ENCODE peak calls at places on chromosome 4, in nine cellular contexts. C is K562; O is IMR-90; I is hepatocyte; K is HepG2; S is A673; L is stomach; J is fibroblast of lung; T is CD8-positive, alpha-beta T cell. Q is an unnamed sample.

GRCh38 chr4:29565256-29565655 is 1154.9 kb upstream of the PCDH7 start:
- DNase-seq in C (no peak), O (no peak), I (no peak), K (no peak), S (no peak), L (no peak), J (no peak), T (no peak), Q (no peak)

GRCh38 chr4:87390931-87391782 is at the start of gene HSD17B11:
- DNase-seq in C (peak; percentile 97), O (peak; percentile 93), I (peak; percentile 95), K (peak; percentile 96), S (peak; percentile 84), L (peak; percentile 87), J (peak; percentile 95), T (peak; percentile 76), Q (peak; percentile 97)

GRCh38 chr4:90580271-90580825 is 453.2 kb downstream of the CCSER1 start:
- DNase-seq in C (no peak), O (no peak), I (no peak), K (no peak), S (no peak), L (no peak), J (no peak), T (no peak), Q (no peak)

GRCh38 chr4:113643505-113643904 is 118.0 kb downstream of the CAMK2D start:
- DNase-seq in C (no peak), O (no peak), I (no peak), K (no peak), S (peak; percentile 38), L (no peak), J (no peak), T (no peak), Q (peak; percentile 53)

GRCh38 chr4:66178901-66179300 is 508.6 kb upstream of the EPHA5 start:
- DNase-seq in C (no peak), O (no peak), I (no peak), K (no peak), S (peak; percentile 70), L (no peak), J (no peak), T (no peak), Q (peak; percentile 39)

GRCh38 chr4:37885496-37885895 is 5.4 kb upstream of the TBC1D1 start:
- DNase-seq in C (no peak), O (peak; percentile 43), I (peak; percentile 32), K (no peak), S (no peak), L (no peak), J (peak; percentile 71), T (no peak), Q (peak; percentile 72)

GRCh38 chr4:38610844-38611550 is 53.0 kb upstream of the KLF3 start:
- DNase-seq in C (no peak), O (no peak), I (no peak), K (no peak), S (no peak), L (peak; percentile 53), J (no peak), T (no peak), Q (no peak)

GRCh38 chr4:27318740-27319139 is 458.1 kb downstream of the STIM2 start:
- DNase-seq in C (peak; percentile 45), O (peak; percentile 17), I (peak; percentile 57), K (peak; percentile 22), S (peak; percentile 80), L (no peak), J (peak; percentile 12), T (no peak), Q (peak; percentile 35)

GRCh38 chr4:167897116-167897515 is 195.2 kb upstream of the ANXA10 start:
- DNase-seq in C (no peak), O (peak; percentile 63), I (peak; percentile 31), K (peak; percentile 29), S (peak; percentile 3), L (no peak), J (peak; percentile 72), T (no peak), Q (peak; percentile 86)

GRCh38 chr4:52837716-52838558 is 24.2 kb upstream of the RASL11B start:
- DNase-seq in C (no peak), O (peak; percentile 66), I (peak; percentile 54), K (peak; percentile 31), S (no peak), L (no peak), J (peak; percentile 42), T (no peak), Q (peak; percentile 35)

GRCh38 chr4:2330119-2331042 is 68.5 kb upstream of the MXD4 start:
- DNase-seq in C (no peak), O (peak; percentile 95), I (peak; percentile 65), K (no peak), S (no peak), L (no peak), J (peak; percentile 92), T (no peak), Q (peak; percentile 92)

GRCh38 chr4:1950369-1950768 is 58.4 kb downstream of the NELFA start:
- DNase-seq in C (no peak), O (no peak), I (no peak), K (no peak), S (no peak), L (no peak), J (no peak), T (no peak), Q (no peak)

GRCh38 chr4:94452476-94453300 is 946 bp downstream of the PDLIM5 start:
- DNase-seq in C (peak; percentile 77), O (peak; percentile 82), I (peak; percentile 75), K (peak; percentile 81), S (peak; percentile 44), L (peak; percentile 83), J (peak; percentile 90), T (peak; percentile 3), Q (peak; percentile 93)

GRCh38 chr4:38667005-38667771 is 3.2 kb downstream of the KLF3 start:
- DNase-seq in C (peak; percentile 96), O (peak; percentile 99), I (peak; percentile 94), K (peak; percentile 97), S (peak; percentile 98), L (peak; percentile 77), J (peak; percentile 98), T (peak; percentile 40), Q (peak; percentile 100)

GRCh38 chr4:21790437-21791029 is 158.0 kb downstream of the KCNIP4 start:
- DNase-seq in C (peak; percentile 18), O (peak; percentile 54), I (peak; percentile 49), K (no peak), S (peak; percentile 36), L (no peak), J (peak; percentile 77), T (no peak), Q (peak; percentile 74)

GRCh38 chr4:112280657-112281056 is 5.0 kb downstream of the TIFA start:
- DNase-seq in C (no peak), O (no peak), I (no peak), K (no peak), S (no peak), L (no peak), J (no peak), T (no peak), Q (no peak)

GRCh38 chr4:112284166-112284565 is 1.5 kb downstream of the TIFA start:
- DNase-seq in C (peak; percentile 12), O (peak; percentile 8), I (no peak), K (no peak), S (no peak), L (no peak), J (peak; percentile 25), T (no peak), Q (peak; percentile 26)

GRCh38 chr4:112279882-112280315 is 5.8 kb downstream of the TIFA start:
- DNase-seq in C (no peak), O (peak; percentile 13), I (no peak), K (no peak), S (no peak), L (no peak), J (no peak), T (no peak), Q (no peak)

GRCh38 chr4:112284662-112285411 is 867 bp downstream of the TIFA start:
- DNase-seq in C (peak; percentile 28), O (peak; percentile 24), I (no peak), K (no peak), S (peak; percentile 12), L (no peak), J (peak; percentile 39), T (no peak), Q (peak; percentile 30)

DNA sequence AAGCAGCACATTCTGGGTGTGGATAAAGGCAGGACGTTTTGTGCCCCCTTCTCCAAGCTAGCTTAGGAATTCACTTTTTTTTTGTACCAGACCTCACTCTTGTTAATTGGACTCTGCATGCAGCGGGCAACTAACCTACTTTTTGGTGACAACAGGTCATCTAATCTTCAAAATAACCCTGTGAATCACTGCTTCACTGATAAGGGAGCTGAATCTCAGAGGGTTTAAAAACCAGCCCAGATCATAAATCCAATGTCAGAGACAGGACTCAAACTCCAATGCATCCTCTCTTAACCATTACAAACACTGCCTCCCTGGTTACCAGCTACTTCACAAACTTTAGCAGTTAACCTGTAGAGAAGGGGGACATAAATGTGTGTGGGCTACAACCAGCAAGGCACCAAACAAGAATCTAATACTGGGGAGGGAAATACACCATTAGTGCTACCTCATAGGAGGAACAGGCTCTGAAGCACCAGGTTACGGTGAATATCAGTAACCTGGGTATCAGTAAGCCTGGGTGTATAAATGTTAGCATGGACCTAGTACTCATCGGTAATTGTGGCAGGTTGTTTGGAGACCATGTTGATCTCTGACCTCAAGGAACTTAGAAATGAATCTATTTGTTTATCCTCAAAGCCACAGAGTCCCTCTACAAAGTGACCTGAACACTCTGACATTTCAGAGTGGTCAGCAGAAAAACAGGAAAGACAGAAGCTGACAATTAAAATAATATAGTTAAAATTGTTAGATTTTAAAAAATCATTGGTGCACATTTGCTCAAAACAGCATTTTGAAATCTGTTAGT is 2.6 kb downstream of the TIFA start:
- DNase-seq in C (no peak), O (no peak), I (no peak), K (peak; percentile 73), S (no peak), L (no peak), J (no peak), T (no peak), Q (no peak)
- H3K4me3 ChIP-seq in C (no peak overlapping the region), O (no peak overlapping the region), I (no peak overlapping the region), K (no peak overlapping the region), S (no peak overlapping the region), L (no peak overlapping the region), J (no peak overlapping the region), T (no peak overlapping the region), Q (peak overlapping the region; percentile 7)

GRCh38 chr4:6910340-6910959 is 824 bp downstream of the TBC1D14 start:
- DNase-seq in C (peak; percentile 70), O (no peak), I (peak; percentile 59), K (no peak), S (peak; percentile 53), L (no peak), J (no peak), T (no peak), Q (no peak)
- TF ChIP-seq CTCF in C (peak; percentile 30), O (no peak), I (peak; percentile 8), K (peak; percentile 51), S (peak; percentile 28), L (no peak), J (no peak), T (peak; percentile 40), Q (peak; percentile 6)

GRCh38 chr4:184389978-184390518 is 84.3 kb downstream of the IRF2 start:
- DNase-seq in C (no peak), O (no peak), I (no peak), K (no peak), S (no peak), L (no peak), J (no peak), T (no peak), Q (no peak)
- H3K4me3 ChIP-seq in C (no peak overlapping the region), O (no peak overlapping the region), I (no peak overlapping the region), K (no peak overlapping the region), S (no peak overlapping the region), L (no peak overlapping the region), J (no peak overlapping the region), T (no peak overlapping the region), Q (no peak overlapping the region)

DNA sequence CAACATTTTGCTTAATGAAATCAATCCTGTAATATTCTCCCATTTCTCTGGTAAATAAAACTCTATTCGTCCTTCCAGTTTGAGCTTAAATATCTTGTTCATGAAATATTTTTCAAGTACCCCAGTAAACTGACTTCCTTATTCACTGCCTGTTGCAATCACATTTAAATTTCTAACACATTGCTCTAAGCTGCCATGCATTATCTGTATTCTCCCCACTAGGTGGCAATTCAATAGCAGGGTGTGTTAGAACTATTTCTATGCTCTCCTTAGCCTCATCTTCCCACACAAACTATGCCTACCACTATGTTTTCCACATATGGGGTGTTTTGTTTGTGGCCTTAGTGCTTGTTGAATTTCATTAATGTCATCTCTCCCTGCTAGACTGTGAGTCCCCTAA is 377.1 kb upstream of the HS3ST1 start:
- DNase-seq in C (no peak), O (peak; percentile 1), I (peak; percentile 48), K (no peak), S (peak; percentile 2), L (no peak), J (peak; percentile 56), T (no peak), Q (peak; percentile 86)
- TF ChIP-seq CTCF in C (no peak), O (peak; percentile 22), I (peak; percentile 57), K (peak; percentile 30), S (no peak), L (no peak), J (no peak), T (no peak), Q (peak; percentile 85)

Q was measured in fibroblast of pulmonary artery.